ENCODE peak calls at places on chromosomes 5 and 9, in four cellular contexts. Y is transverse colon; W is CD8-positive, alpha-beta T cell; K is A673. P is an unnamed sample.

GRCh38 chr9:106878943-106879916 is 16.3 kb downstream of the ZNF462 start:
- DNase-seq in K (peak; percentile 39), W (no peak), Y (peak; percentile 58), P (peak; percentile 41)

GRCh38 chr5:20286512-20286911 is 298.5 kb upstream of the CDH18 start:
- DNase-seq in K (peak; percentile 3), W (no peak), Y (no peak), P (no peak)

GRCh38 chr9:99024959-99025358 is 80.0 kb upstream of the TGFBR1 start:
- DNase-seq in W (no peak), K (no peak), Y (no peak), P (no peak)

GRCh38 chr5:72067682-72068470 is 39.4 kb upstream of the MAP1B start:
- DNase-seq in K (no peak), Y (no peak), W (no peak), P (no peak)

GRCh38 chr5:177005619-177006264 is 837 bp downstream of the UIMC1 start:
- DNase-seq in Y (peak; percentile 78), W (peak; percentile 49), K (peak; percentile 72), P (peak; percentile 63)

GRCh38 chr5:88692979-88693932 is 189.7 kb downstream of the MEF2C start:
- DNase-seq in K (no peak), W (no peak), Y (no peak), P (no peak)

GRCh38 chr5:32876791-32877190 is 165.7 kb downstream of the NPR3 start:
- DNase-seq in K (no peak), W (no peak), Y (no peak), P (no peak)

GRCh38 chr9:133532937-133533668 is 1.4 kb upstream of the ADAMTSL2 start:
- DNase-seq in K (peak; percentile 77), Y (peak; percentile 86), W (peak; percentile 48), P (no peak)

GRCh38 chr5:80998590-80998979 is 38.4 kb downstream of the RASGRF2 start:
- DNase-seq in Y (no peak), K (no peak), W (no peak), P (no peak)

GRCh38 chr5:134246771-134247329 is 21.0 kb upstream of the PPP2CA start:
- DNase-seq in W (no peak), K (no peak), Y (no peak), P (no peak)

GRCh38 chr5:169299651-169300467 is 1.1 kb downstream of the SLIT3 start:
- DNase-seq in W (no peak), Y (no peak), K (no peak), P (no peak)
- H3K27ac ChIP-seq in W (no peak overlapping the region), Y (peak overlapping the region; percentile 79), K (no peak overlapping the region), P (no peak overlapping the region)

GRCh38 chr9:78091736-78092135 is 60.1 kb upstream of the GNAQ start:
- DNase-seq in W (no peak), K (no peak), Y (no peak), P (no peak)
- H3K27ac ChIP-seq in W (no peak overlapping the region), K (no peak overlapping the region), Y (no peak overlapping the region), P (no peak overlapping the region)

DNA sequence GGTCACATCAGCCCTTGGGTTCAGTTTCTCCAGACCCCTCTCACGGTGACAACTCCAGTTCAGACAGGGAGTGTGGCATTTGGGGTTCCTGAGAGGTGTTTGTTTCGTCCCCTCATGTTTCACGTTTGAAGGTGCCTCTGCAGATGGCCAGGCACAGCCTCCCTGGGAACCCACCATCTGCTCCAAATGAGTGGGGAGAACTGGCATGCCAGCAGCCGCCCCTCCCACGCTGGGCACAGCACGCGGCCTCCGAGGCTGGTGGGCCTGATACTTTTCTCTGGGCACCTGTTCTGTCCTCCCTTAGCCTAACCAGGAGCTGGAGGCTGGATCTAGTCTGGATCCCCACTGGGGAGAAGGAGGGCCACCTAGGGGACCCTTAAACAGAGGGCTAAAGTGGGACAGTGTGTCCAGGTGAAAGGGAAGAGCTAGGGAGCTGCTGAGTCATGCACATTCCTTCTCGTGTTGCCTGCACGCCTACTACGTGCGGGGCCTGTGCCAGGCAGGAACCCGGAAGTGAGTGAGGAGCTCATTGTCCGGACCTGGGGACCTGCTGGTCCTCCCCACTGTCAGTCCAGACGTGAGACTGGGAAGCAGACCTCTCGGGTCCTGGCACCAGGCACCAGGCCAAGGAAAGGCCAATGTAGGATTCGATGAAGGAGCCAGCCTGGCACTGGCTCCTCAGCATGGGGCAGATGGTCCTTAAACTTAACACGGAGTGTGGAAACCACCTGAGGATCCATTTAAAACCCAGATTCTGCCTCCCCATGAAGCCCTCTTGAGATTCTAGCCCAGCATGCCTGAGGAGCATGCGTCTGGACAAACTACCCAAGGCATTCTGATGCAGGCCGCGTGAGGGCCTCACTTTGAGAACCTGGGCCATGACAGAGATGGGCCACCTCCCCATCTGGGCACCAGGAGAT is 11.7 kb downstream of the DNM1 start:
- DNase-seq in W (no peak), K (no peak), Y (no peak), P (no peak)
- H3K27ac ChIP-seq in W (no peak overlapping the region), K (peak overlapping the region; percentile 50), Y (peak overlapping the region; percentile 27), P (no peak overlapping the region)

GRCh38 chr5:154249786-154250185 is 59.3 kb downstream of the GALNT10 start:
- DNase-seq in K (no peak), Y (no peak), W (no peak), P (no peak)
- H3K27ac ChIP-seq in K (no peak overlapping the region), Y (no peak overlapping the region), W (no peak overlapping the region), P (no peak overlapping the region)

GRCh38 chr9:34653610-34654072 is 1.7 kb downstream of the IL11RA start:
- DNase-seq in W (no peak), Y (no peak), K (peak; percentile 32), P (no peak)
- H3K27ac ChIP-seq in W (no peak overlapping the region), Y (peak overlapping the region; percentile 89), K (peak overlapping the region; percentile 74), P (peak overlapping the region; percentile 69)

GRCh38 chr5:142317673-142318261 is 7.1 kb downstream of the SPRY4 start:
- DNase-seq in Y (no peak), W (no peak), K (peak; percentile 66), P (no peak)
- H3K27ac ChIP-seq in Y (peak overlapping the region; percentile 28), W (no peak overlapping the region), K (peak overlapping the region; percentile 11), P (no peak overlapping the region)

DNA sequence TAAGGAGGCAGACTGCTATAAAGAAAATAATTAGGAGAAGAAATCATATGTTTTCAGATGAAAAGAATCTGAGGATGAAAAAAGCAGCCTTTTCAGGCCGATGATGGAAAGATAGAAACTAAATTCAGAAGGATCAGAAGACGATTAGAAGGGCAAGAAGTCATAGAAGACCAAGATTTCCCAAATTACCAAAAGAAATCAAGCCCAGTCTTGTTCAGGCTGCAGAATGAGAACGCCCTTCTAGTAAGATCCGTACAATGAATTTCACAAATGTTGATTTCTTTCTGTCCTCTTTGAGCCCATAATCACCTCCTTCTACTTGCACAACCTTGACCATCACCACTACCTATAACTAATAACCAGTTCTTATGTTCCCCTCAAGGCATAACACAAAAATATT is 114.6 kb upstream of the CCDC152 start:
- DNase-seq in K (no peak), W (no peak), Y (no peak), P (no peak)
- H3K27ac ChIP-seq in K (no peak overlapping the region), W (no peak overlapping the region), Y (no peak overlapping the region), P (no peak overlapping the region)

GRCh38 chr5:139663207-139663606 is 15.1 kb downstream of the CXXC5 start:
- DNase-seq in K (no peak), W (no peak), Y (no peak), P (no peak)

GRCh38 chr5:139664273-139664693 is 16.1 kb downstream of the CXXC5 start:
- DNase-seq in Y (no peak), W (no peak), K (no peak), P (no peak)

GRCh38 chr5:139665626-139666025 is 17.5 kb downstream of the CXXC5 start:
- DNase-seq in K (no peak), W (no peak), Y (no peak), P (no peak)

GRCh38 chr5:139663752-139664151 is 15.6 kb downstream of the CXXC5 start:
- DNase-seq in K (no peak), W (no peak), Y (no peak), P (no peak)

DNA sequence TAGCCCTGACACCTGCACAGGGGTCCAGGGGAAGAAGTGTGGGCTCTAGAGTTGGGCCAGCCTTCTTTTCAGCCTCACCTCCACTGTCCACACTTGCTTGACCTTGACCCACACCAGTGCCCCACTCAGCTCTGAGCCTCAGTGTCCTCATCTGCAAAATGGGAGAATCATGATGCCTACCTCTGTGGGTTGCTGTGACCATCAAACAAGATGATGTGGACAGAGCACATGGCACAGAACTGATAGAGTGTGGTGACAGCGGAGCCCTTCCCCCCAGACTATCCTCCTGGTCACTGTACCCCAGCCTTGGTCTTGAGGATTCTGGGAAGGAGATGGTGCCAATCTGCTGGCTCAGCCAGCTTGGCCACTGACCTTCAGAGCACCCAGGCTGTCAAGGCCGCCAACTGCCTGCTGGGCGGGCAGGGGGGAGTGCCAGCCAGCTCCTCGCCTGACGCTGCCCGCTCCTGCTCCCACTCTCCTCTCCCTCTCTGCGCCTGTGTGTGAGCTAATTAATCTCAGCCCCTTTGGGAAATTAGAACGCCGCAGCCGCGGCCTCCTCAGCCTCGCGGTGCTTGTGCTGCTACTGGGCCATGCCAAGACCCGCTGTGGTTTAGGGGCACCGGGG is 16.7 kb downstream of the CXXC5 start:
- DNase-seq in Y (no peak), W (no peak), K (peak; percentile 60), P (no peak)
- H3K27ac ChIP-seq in Y (peak overlapping the region; percentile 78), W (no peak overlapping the region), K (peak overlapping the region; percentile 40), P (peak overlapping the region; percentile 98)

P was measured in substantia nigra.